ENCODE peak calls at places on chromosomes 11 and 22, in seven cellular contexts. N, W, Z, Q, E, H and S are unnamed samples.

GRCh38 chr11:76510060-76511047 is 65.5 kb downstream of the EMSY start:
- DNase-seq in N (no peak), W (no peak), Z (peak; percentile 12), Q (no peak), E (no peak), H (no peak), S (no peak)

GRCh38 chr11:45832835-45833446 is 14.3 kb upstream of the CRY2 start:
- DNase-seq in N (no peak), W (no peak), Z (no peak), Q (no peak), E (no peak), H (no peak), S (no peak)

GRCh38 chr11:76838422-76839068 is 22.2 kb upstream of the ACER3 start:
- DNase-seq in N (no peak), W (no peak), Z (no peak), Q (no peak), E (peak; percentile 41), H (no peak), S (no peak)

GRCh38 chr11:66291706-66292542 is at the start of gene TMEM151A:
- DNase-seq in N (no peak), W (no peak), Z (no peak), Q (no peak), E (no peak), H (peak; percentile 21), S (no peak)

GRCh38 chr11:69435161-69435990 is 46.1 kb upstream of the LINC01488 start:
- DNase-seq in N (no peak), W (no peak), Z (no peak), Q (no peak), E (no peak), H (no peak), S (no peak)

GRCh38 chr11:100719362-100719761 is 32.3 kb downstream of the ARHGAP42 start:
- DNase-seq in N (no peak), W (no peak), Z (no peak), Q (no peak), E (no peak), H (no peak), S (no peak)

GRCh38 chr11:122981388-122982264 is at the start of gene BSX:
- DNase-seq in N (peak; percentile 29), W (no peak), Z (no peak), Q (no peak), E (no peak), H (peak; percentile 67), S (no peak)

GRCh38 chr11:14636119-14636518 is 7.5 kb upstream of the PDE3B start:
- DNase-seq in N (no peak), W (no peak), Z (no peak), Q (no peak), E (no peak), H (no peak), S (no peak)

GRCh38 chr11:95487391-95487790 is 256.4 kb upstream of the SESN3 start:
- DNase-seq in N (no peak), W (no peak), Z (no peak), Q (no peak), E (no peak), H (no peak), S (no peak)

GRCh38 chr11:27968461-27968860 is 139.5 kb downstream of the KIF18A start:
- DNase-seq in N (no peak), W (no peak), Z (no peak), Q (no peak), E (no peak), H (no peak), S (no peak)

GRCh38 chr11:78946945-78947914 is 372.6 kb upstream of the NARS2 start:
- DNase-seq in N (no peak), W (no peak), Z (peak; percentile 71), Q (no peak), E (no peak), H (no peak), S (no peak)

GRCh38 chr22:45842141-45842831 is 134.7 kb downstream of the WNT7B start:
- DNase-seq in N (no peak), W (no peak), Z (no peak), Q (no peak), E (no peak), H (no peak), S (no peak)

DNA sequence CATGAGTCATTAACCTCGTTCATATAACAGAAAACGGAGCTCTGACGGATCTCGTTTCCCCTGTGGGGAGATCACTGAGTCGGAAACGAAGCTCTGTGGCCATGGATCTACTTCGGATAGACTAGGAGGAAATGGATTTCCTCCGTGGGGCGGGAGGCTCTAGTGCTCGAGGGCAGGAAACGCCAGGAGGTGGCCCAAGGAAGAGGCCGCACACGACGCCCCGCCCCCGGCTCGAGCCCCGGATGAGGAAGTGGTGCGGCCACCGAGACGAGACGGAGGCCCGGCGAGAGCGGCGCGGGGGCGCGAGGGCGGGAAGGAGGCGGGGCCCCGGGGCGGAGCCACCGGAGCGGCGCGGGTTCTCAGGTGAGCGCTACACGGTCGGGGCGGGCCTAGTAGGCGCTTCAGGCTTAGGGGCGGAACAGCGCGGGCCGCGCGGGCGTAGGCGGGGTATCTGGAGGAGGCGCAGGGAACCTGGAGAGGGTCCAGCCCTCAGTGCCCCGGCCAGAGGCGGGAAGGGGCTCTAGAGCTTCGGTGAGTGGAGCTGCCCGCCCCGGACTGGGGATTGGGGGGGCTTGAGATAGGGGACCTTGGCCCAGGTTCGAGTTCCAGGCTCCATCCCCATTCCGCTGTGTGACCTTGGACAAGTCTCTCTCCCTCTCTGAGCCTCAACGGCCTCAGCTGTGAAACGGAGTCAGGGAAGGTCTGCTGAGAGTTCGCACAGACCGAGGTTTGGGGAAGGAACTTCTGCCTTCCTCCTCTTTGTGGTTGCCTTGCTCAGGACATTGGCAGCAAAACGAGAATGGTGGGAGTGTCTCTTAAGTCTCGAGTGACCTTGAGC is at the start of gene DEPDC5:
- DNase-seq in N (peak; percentile 96), W (peak; percentile 94), Z (peak; percentile 52), Q (peak; percentile 98), E (peak; percentile 69), H (peak; percentile 96), S (peak; percentile 97)
- TF ChIP-seq CTCF in N (no peak), W (no peak), Z (no peak), Q (no peak), E (no peak), H (no peak), S (no peak)

GRCh38 chr11:119125849-119126248 is 4.5 kb downstream of the HINFP start:
- DNase-seq in N (no peak), W (no peak), Z (no peak), Q (no peak), E (no peak), H (no peak), S (no peak)

GRCh38 chr11:119134389-119134978 is 13.1 kb downstream of the HINFP start:
- DNase-seq in N (no peak), W (no peak), Z (no peak), Q (no peak), E (peak; percentile 47), H (peak; percentile 50), S (no peak)

GRCh38 chr11:119126675-119127268 is 5.4 kb downstream of the HINFP start:
- DNase-seq in N (no peak), W (no peak), Z (no peak), Q (no peak), E (no peak), H (no peak), S (no peak)

GRCh38 chr11:119130662-119131061 is 9.3 kb downstream of the HINFP start:
- DNase-seq in N (no peak), W (no peak), Z (no peak), Q (no peak), E (no peak), H (no peak), S (no peak)
- TF ChIP-seq CTCF in N (no peak), W (no peak), Z (no peak), Q (no peak), E (no peak), H (no peak), S (no peak)

GRCh38 chr11:111976119-111976518 is 39.0 kb downstream of the DIXDC1 start:
- DNase-seq in N (no peak), W (no peak), Z (no peak), Q (no peak), E (no peak), H (no peak), S (no peak)

GRCh38 chr11:111974451-111974850 is 37.3 kb downstream of the DIXDC1 start:
- DNase-seq in N (no peak), W (no peak), Z (no peak), Q (no peak), E (no peak), H (no peak), S (no peak)

GRCh38 chr11:111977141-111978027 is 40.2 kb downstream of the DIXDC1 start:
- DNase-seq in N (no peak), W (peak; percentile 43), Z (no peak), Q (peak; percentile 93), E (no peak), H (peak; percentile 81), S (no peak)

GRCh38 chr11:111976614-111977140 is 39.5 kb downstream of the DIXDC1 start:
- DNase-seq in N (no peak), W (no peak), Z (no peak), Q (peak; percentile 81), E (no peak), H (peak; percentile 51), S (no peak)

DNA sequence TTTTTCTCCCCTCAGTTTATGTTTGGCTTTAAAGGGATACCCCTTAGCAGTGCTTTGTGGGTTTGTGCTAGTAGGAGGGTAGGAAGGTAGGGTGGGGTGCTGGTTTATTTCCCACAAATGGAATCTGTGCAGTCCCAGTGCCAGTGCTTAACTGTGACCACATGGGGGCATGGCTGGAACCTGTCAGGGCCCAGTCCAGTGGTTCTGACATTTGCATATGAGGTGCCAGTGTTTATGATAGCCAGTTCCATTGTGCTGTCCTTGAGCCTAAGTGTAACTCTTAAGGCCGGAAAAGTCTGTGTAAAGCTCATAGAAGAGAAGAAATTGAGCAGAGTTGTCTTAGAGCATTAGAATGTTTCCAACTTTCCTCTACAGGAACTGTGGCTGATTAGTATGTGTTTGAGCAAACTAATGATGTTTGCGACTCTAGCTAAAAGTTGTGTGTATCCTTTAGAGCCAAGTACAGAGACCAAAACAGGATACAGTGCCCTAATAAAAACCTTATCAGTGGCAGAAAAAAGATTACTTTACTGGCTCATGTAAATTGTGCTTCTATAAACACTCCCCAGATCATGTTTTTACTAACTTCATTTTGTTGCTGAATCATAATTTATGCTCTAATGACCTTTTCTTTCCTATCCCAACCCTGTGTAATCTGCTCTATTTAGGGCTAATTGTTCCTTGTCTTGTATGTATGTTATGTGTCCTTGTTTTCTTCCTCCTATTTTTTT is 38.1 kb downstream of the DIXDC1 start:
- DNase-seq in N (no peak), W (no peak), Z (no peak), Q (no peak), E (no peak), H (no peak), S (no peak)
- TF ChIP-seq CTCF in N (no peak), W (no peak), Z (peak; percentile 35), Q (no peak), E (no peak), H (peak; percentile 31), S (no peak)

DNA sequence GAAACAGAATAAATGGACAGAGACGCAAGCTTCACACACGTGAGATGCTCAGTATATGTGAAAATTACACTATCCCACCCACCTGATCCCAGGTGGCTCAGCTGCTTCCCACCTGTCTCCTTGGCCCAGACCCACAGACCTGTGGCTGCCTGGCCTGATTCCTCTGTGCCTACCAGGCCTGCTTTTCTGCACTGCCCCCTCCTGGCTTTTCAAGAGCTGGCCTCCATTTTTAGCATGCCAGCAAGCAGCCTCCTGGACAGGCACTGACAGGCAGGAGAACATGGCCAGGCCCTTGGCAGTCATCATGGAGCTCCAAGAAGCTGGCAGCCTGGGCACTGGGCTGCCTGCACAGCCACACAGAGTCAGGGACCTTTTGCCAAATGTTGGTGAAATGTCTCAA is 79.5 kb upstream of the HMGXB4 start:
- DNase-seq in N (no peak), W (no peak), Z (no peak), Q (no peak), E (no peak), H (no peak), S (no peak)
- TF ChIP-seq CTCF in N (no peak), W (no peak), Z (no peak), Q (no peak), E (no peak), H (no peak), S (no peak)

GRCh38 chr11:107606122-107606521 is 15.2 kb downstream of the ELMOD1 start:
- DNase-seq in N (no peak), W (no peak), Z (no peak), Q (no peak), E (no peak), H (no peak), S (no peak)
- TF ChIP-seq CTCF in N (no peak), W (no peak), Z (peak; percentile 19), Q (no peak), E (no peak), H (no peak), S (no peak)